ENCODE peak calls at places on chromosomes 4 and X, in nine cellular contexts. P, C, X, W, Y, D, A, K and O are unnamed samples.

GRCh38 chrX:97384685-97385084 is 501.0 kb downstream of the RPA4 start:
- DNase-seq in P (no peak), C (no peak), X (no peak), W (no peak), Y (no peak), D (no peak), A (no peak), K (no peak), O (no peak)

GRCh38 chr4:145003675-145004074 is 94.3 kb downstream of the ANAPC10 start:
- DNase-seq in P (no peak), C (no peak), X (no peak), W (no peak), Y (no peak), D (no peak), A (no peak), K (peak; percentile 83), O (no peak)

GRCh38 chr4:74682567-74683359 is 111.6 kb downstream of the BTC start:
- DNase-seq in P (peak; percentile 11), C (peak; percentile 95), X (peak; percentile 9), W (no peak), Y (no peak), D (peak; percentile 67), A (no peak), K (peak; percentile 92), O (peak; percentile 94)

GRCh38 chr4:10917475-10918103 is 233.0 kb upstream of the CLNK start:
- DNase-seq in P (no peak), C (no peak), X (no peak), W (no peak), Y (no peak), D (peak; percentile 54), A (no peak), K (no peak), O (no peak)

GRCh38 chrX:34891391-34891790 is 51.2 kb upstream of the FAM47B start:
- DNase-seq in P (no peak), C (no peak), X (no peak), W (no peak), Y (no peak), D (no peak), A (no peak), K (no peak), O (no peak)

GRCh38 chr4:104475652-104476051 is 19.0 kb downstream of the CXXC4 start:
- DNase-seq in P (no peak), C (no peak), X (no peak), W (no peak), Y (no peak), D (peak; percentile 52), A (no peak), K (no peak), O (no peak)

GRCh38 chr4:94758700-94759399 is 1.1 kb downstream of the BMPR1B start:
- DNase-seq in P (no peak), C (no peak), X (no peak), W (no peak), Y (no peak), D (peak; percentile 6), A (no peak), K (peak; percentile 36), O (no peak)

GRCh38 chr4:41856797-41857196 is 78.4 kb upstream of the TMEM33 start:
- DNase-seq in P (no peak), C (no peak), X (no peak), W (no peak), Y (no peak), D (no peak), A (no peak), K (no peak), O (no peak)

GRCh38 chr4:181998588-181998987 is 244.6 kb upstream of the TENM3 start:
- DNase-seq in P (no peak), C (no peak), X (no peak), W (no peak), Y (no peak), D (no peak), A (no peak), K (no peak), O (no peak)

GRCh38 chr4:72566573-72566972 is 2.4 kb downstream of the ADAMTS3 start:
- DNase-seq in P (no peak), C (no peak), X (no peak), W (no peak), Y (no peak), D (no peak), A (no peak), K (no peak), O (no peak)

GRCh38 chr4:23976423-23976822 is 86.6 kb upstream of the PPARGC1A start:
- DNase-seq in P (no peak), C (no peak), X (no peak), W (no peak), Y (no peak), D (no peak), A (no peak), K (no peak), O (no peak)

GRCh38 chr4:81021526-81021944 is 9.0 kb upstream of the BMP3 start:
- DNase-seq in P (no peak), C (no peak), X (no peak), W (no peak), Y (no peak), D (peak; percentile 7), A (no peak), K (peak; percentile 94), O (no peak)

GRCh38 chr4:7031526-7032449 is 11.4 kb upstream of the TADA2B start:
- DNase-seq in P (no peak), C (no peak), X (no peak), W (no peak), Y (peak; percentile 39), D (no peak), A (no peak), K (no peak), O (no peak)

GRCh38 chr4:39291686-39292085 is 74.5 kb downstream of the RFC1 start:
- DNase-seq in P (no peak), C (no peak), X (no peak), W (no peak), Y (no peak), D (no peak), A (no peak), K (no peak), O (no peak)

GRCh38 chrX:64894454-64895038 is 81.7 kb downstream of the ZC4H2 start:
- DNase-seq in P (no peak), C (peak; percentile 5), X (peak; percentile 54), W (no peak), Y (no peak), D (peak; percentile 35), A (no peak), K (peak; percentile 64), O (no peak)

GRCh38 chrX:19769467-19769866 is 117.9 kb downstream of the SH3KBP1 start:
- DNase-seq in P (no peak), C (no peak), X (no peak), W (no peak), Y (no peak), D (no peak), A (no peak), K (no peak), O (no peak)

GRCh38 chrX:131703646-131704045 is 159.8 kb downstream of the OR13H1 start:
- DNase-seq in P (no peak), C (no peak), X (no peak), W (no peak), Y (no peak), D (no peak), A (no peak), K (no peak), O (no peak)

GRCh38 chrX:131709553-131709952 is 165.7 kb downstream of the OR13H1 start:
- DNase-seq in P (no peak), C (no peak), X (no peak), W (no peak), Y (no peak), D (no peak), A (no peak), K (no peak), O (no peak)

GRCh38 chrX:131704136-131704695 is 160.3 kb downstream of the OR13H1 start:
- DNase-seq in P (no peak), C (peak; percentile 85), X (peak; percentile 34), W (peak; percentile 75), Y (peak; percentile 93), D (peak; percentile 95), A (peak; percentile 86), K (peak; percentile 37), O (peak; percentile 96)
- TF ChIP-seq CTCF in P (peak; percentile 66), C (peak; percentile 69), X (no peak), W (no peak), Y (peak; percentile 63), D (peak; percentile 87), A (peak; percentile 21), K (no peak), O (peak; percentile 49)

DNA sequence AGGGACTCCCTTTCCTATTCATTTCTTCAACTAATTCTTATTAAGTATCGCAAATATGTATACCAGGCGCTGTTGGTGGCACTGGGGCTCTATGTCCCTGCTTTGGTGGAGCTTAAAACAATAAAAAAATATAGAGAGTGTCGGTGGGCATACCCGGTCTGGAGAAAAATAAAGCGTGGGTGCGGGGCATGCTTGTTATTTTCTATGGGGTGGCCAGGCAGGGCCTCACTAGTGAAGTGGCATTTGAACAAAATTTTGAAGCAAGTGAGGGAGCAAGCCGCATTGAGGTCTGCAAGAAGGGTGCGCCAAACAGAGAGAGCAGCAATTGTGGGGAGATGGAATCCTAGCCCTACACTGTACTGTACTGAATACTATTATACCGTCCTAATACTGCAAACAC is 565 bp upstream of the IDS start:
- DNase-seq in P (no peak), C (no peak), X (no peak), W (no peak), Y (no peak), D (no peak), A (no peak), K (no peak), O (no peak)
- H3K4me3 ChIP-seq in P (peak overlapping the region; percentile 78), C (no peak overlapping the region), X (peak overlapping the region; percentile 12), W (no peak overlapping the region), Y (peak overlapping the region; percentile 76), D (no peak overlapping the region), A (peak overlapping the region; percentile 73), K (peak overlapping the region; percentile 86), O (no peak overlapping the region)

GRCh38 chrX:154986826-154987575 is 35.5 kb downstream of the F8 start:
- DNase-seq in P (no peak), C (no peak), X (peak; percentile 5), W (no peak), Y (no peak), D (no peak), A (no peak), K (peak; percentile 19), O (peak; percentile 12)
- TF ChIP-seq CTCF in P (no peak), C (no peak), X (no peak), W (no peak), Y (no peak), D (no peak), A (no peak), K (peak; percentile 36), O (no peak)

GRCh38 chr4:57102050-57102564 is 8.1 kb downstream of the IGFBP7 start:
- DNase-seq in P (no peak), C (peak; percentile 88), X (no peak), W (no peak), Y (peak; percentile 67), D (peak; percentile 32), A (peak; percentile 79), K (peak; percentile 24), O (peak; percentile 86)

GRCh38 chr4:57109530-57109846 is 697 bp downstream of the IGFBP7 start:
- DNase-seq in P (no peak), C (no peak), X (no peak), W (no peak), Y (peak; percentile 41), D (no peak), A (no peak), K (no peak), O (peak; percentile 47)

GRCh38 chr4:57100979-57101629 is 9.1 kb downstream of the IGFBP7 start:
- DNase-seq in P (no peak), C (no peak), X (no peak), W (no peak), Y (no peak), D (no peak), A (no peak), K (no peak), O (peak; percentile 51)

GRCh38 chr4:57103051-57103450 is 7.1 kb downstream of the IGFBP7 start:
- DNase-seq in P (peak; percentile 65), C (peak; percentile 35), X (no peak), W (no peak), Y (peak; percentile 57), D (no peak), A (no peak), K (no peak), O (peak; percentile 63)

GRCh38 chr4:57104706-57105560 is 5.3 kb downstream of the IGFBP7 start:
- DNase-seq in P (no peak), C (peak; percentile 30), X (no peak), W (no peak), Y (no peak), D (no peak), A (no peak), K (no peak), O (peak; percentile 48)
- H3K4me3 ChIP-seq in P (no peak overlapping the region), C (no peak overlapping the region), X (no peak overlapping the region), W (no peak overlapping the region), Y (no peak overlapping the region), D (no peak overlapping the region), A (peak overlapping the region; percentile 99), K (no peak overlapping the region), O (no peak overlapping the region)